ENCODE peak calls at places on chromosomes 7 and 10, in five cellular contexts. One of them, this sample, is unnamed.

GRCh38 chr7:107471292-107472070 is 1.6 kb downstream of the GPR22 start:
- DNase-seq in effector memory CD4-positive, alpha-beta T cell: no peak
- DNase-seq in CD8-positive, alpha-beta memory T cell: no peak
- DNase-seq in hepatocyte: no peak
- DNase-seq in HCT116: no peak
- DNase-seq in this sample: no peak

GRCh38 chr10:17980796-17981195 is 29.1 kb downstream of the SLC39A12 start:
- DNase-seq in hepatocyte: no peak
- DNase-seq in HCT116: no peak
- DNase-seq in effector memory CD4-positive, alpha-beta T cell: no peak
- DNase-seq in CD8-positive, alpha-beta memory T cell: no peak
- DNase-seq in this sample: no peak

GRCh38 chr7:51344406-51344805 is 27.8 kb upstream of the COBL start:
- DNase-seq in effector memory CD4-positive, alpha-beta T cell: no peak
- DNase-seq in CD8-positive, alpha-beta memory T cell: no peak
- DNase-seq in hepatocyte: peak; percentile 69
- DNase-seq in HCT116: no peak
- DNase-seq in this sample: no peak

GRCh38 chr7:76358053-76358477 is 726 bp downstream of the YWHAG start:
- DNase-seq in CD8-positive, alpha-beta memory T cell: peak; percentile 26
- DNase-seq in effector memory CD4-positive, alpha-beta T cell: peak; percentile 11
- DNase-seq in hepatocyte: peak; percentile 79
- DNase-seq in HCT116: no peak
- DNase-seq in this sample: peak; percentile 72

GRCh38 chr7:50656141-50656895 is 91.1 kb upstream of the DDC start:
- DNase-seq in hepatocyte: no peak
- DNase-seq in effector memory CD4-positive, alpha-beta T cell: no peak
- DNase-seq in HCT116: no peak
- DNase-seq in CD8-positive, alpha-beta memory T cell: no peak
- DNase-seq in this sample: no peak

GRCh38 chr7:74498996-74499834 is 45.5 kb downstream of the GTF2IRD1 start:
- DNase-seq in effector memory CD4-positive, alpha-beta T cell: no peak
- DNase-seq in hepatocyte: no peak
- DNase-seq in HCT116: no peak
- DNase-seq in CD8-positive, alpha-beta memory T cell: no peak
- DNase-seq in this sample: no peak

GRCh38 chr7:51457079-51457478 is 140.5 kb upstream of the COBL start:
- DNase-seq in CD8-positive, alpha-beta memory T cell: no peak
- DNase-seq in effector memory CD4-positive, alpha-beta T cell: no peak
- DNase-seq in HCT116: no peak
- DNase-seq in hepatocyte: no peak
- DNase-seq in this sample: no peak

GRCh38 chr7:131889572-131890150 is 333.2 kb upstream of the PODXL start:
- DNase-seq in CD8-positive, alpha-beta memory T cell: no peak
- DNase-seq in effector memory CD4-positive, alpha-beta T cell: no peak
- DNase-seq in hepatocyte: no peak
- DNase-seq in HCT116: no peak
- DNase-seq in this sample: no peak

GRCh38 chr10:101444058-101444457 is 90.1 kb downstream of the BTRC start:
- DNase-seq in hepatocyte: no peak
- DNase-seq in effector memory CD4-positive, alpha-beta T cell: no peak
- DNase-seq in CD8-positive, alpha-beta memory T cell: no peak
- DNase-seq in HCT116: no peak
- DNase-seq in this sample: no peak

GRCh38 chr7:102138676-102139075 is 148.0 kb upstream of the SH2B2 start:
- DNase-seq in HCT116: no peak
- DNase-seq in CD8-positive, alpha-beta memory T cell: no peak
- DNase-seq in effector memory CD4-positive, alpha-beta T cell: no peak
- DNase-seq in hepatocyte: no peak
- DNase-seq in this sample: no peak

GRCh38 chr10:1732501-1733123 is 4.7 kb downstream of the ADARB2 start:
- DNase-seq in effector memory CD4-positive, alpha-beta T cell: no peak
- DNase-seq in HCT116: no peak
- DNase-seq in hepatocyte: no peak
- DNase-seq in CD8-positive, alpha-beta memory T cell: no peak
- DNase-seq in this sample: no peak

GRCh38 chr10:74746813-74747212 is 79.6 kb upstream of the KAT6B start:
- DNase-seq in hepatocyte: no peak
- DNase-seq in HCT116: no peak
- DNase-seq in CD8-positive, alpha-beta memory T cell: no peak
- DNase-seq in effector memory CD4-positive, alpha-beta T cell: no peak
- DNase-seq in this sample: no peak

GRCh38 chr10:49518982-49519578 is 19.8 kb downstream of the ERCC6 start:
- DNase-seq in effector memory CD4-positive, alpha-beta T cell: no peak
- DNase-seq in CD8-positive, alpha-beta memory T cell: no peak
- DNase-seq in hepatocyte: peak; percentile 59
- DNase-seq in HCT116: peak; percentile 32
- DNase-seq in this sample: peak; percentile 41

GRCh38 chr10:62681211-62681940 is 123.1 kb upstream of the ADO start:
- DNase-seq in HCT116: no peak
- DNase-seq in CD8-positive, alpha-beta memory T cell: peak; percentile 59
- DNase-seq in hepatocyte: peak; percentile 42
- DNase-seq in effector memory CD4-positive, alpha-beta T cell: peak; percentile 73
- DNase-seq in this sample: no peak

GRCh38 chr10:86019141-86019540 is 347.5 kb downstream of the GRID1 start:
- DNase-seq in CD8-positive, alpha-beta memory T cell: no peak
- DNase-seq in HCT116: no peak
- DNase-seq in effector memory CD4-positive, alpha-beta T cell: no peak
- DNase-seq in hepatocyte: no peak
- DNase-seq in this sample: no peak

GRCh38 chr7:135390829-135391228 is 119.1 kb downstream of the CNOT4 start:
- DNase-seq in effector memory CD4-positive, alpha-beta T cell: no peak
- DNase-seq in HCT116: no peak
- DNase-seq in hepatocyte: no peak
- DNase-seq in CD8-positive, alpha-beta memory T cell: no peak
- DNase-seq in this sample: no peak

GRCh38 chr10:31758495-31758894 is 170.1 kb downstream of the ARHGAP12 start:
- DNase-seq in CD8-positive, alpha-beta memory T cell: no peak
- DNase-seq in HCT116: no peak
- DNase-seq in effector memory CD4-positive, alpha-beta T cell: no peak
- DNase-seq in hepatocyte: peak; percentile 22
- DNase-seq in this sample: no peak

GRCh38 chr10:22893776-22894175 is 34.1 kb upstream of the ARMC3 start:
- DNase-seq in CD8-positive, alpha-beta memory T cell: no peak
- DNase-seq in HCT116: no peak
- DNase-seq in hepatocyte: peak; percentile 55
- DNase-seq in effector memory CD4-positive, alpha-beta T cell: no peak
- DNase-seq in this sample: no peak

DNA sequence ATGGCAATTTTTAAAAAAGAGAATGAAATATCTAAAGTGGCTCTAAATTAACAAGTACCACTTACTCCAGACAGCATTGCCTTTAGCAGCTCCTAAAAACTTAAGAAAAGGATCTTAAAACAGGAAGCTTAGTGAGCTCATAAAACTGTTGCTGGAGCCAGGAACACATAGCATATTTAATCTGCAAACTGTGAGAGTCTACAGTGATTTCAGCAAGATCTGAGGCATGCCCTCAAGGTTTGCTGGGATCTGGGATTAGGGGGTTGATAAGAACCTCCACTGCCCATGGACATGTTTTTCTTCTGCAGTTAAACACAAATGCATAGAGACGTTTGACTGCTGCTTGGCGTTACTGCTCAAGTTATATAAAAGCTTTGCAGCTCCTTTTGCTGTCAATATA is 3.8 kb downstream of the GLI3 start:
- DNase-seq in effector memory CD4-positive, alpha-beta T cell: no peak
- DNase-seq in CD8-positive, alpha-beta memory T cell: no peak
- DNase-seq in HCT116: no peak
- DNase-seq in hepatocyte: peak; percentile 44
- DNase-seq in this sample: no peak
- H3K4me1 ChIP-seq in effector memory CD4-positive, alpha-beta T cell: peaks cover 13% of the 10 kb centered on the region
- H3K4me1 ChIP-seq in CD8-positive, alpha-beta memory T cell: no peaks in the 10 kb centered on the region
- H3K4me1 ChIP-seq in HCT116: no peaks in the 10 kb centered on the region
- H3K4me1 ChIP-seq in hepatocyte: peaks cover 22% of the 10 kb centered on the region
- H3K4me1 ChIP-seq in this sample: no peaks in the 10 kb centered on the region

GRCh38 chr10:132632851-132633684 is 95.5 kb downstream of the INPP5A start:
- DNase-seq in effector memory CD4-positive, alpha-beta T cell: no peak
- DNase-seq in CD8-positive, alpha-beta memory T cell: no peak
- DNase-seq in hepatocyte: no peak
- DNase-seq in HCT116: no peak
- DNase-seq in this sample: no peak
- H3K4me1 ChIP-seq in effector memory CD4-positive, alpha-beta T cell: no peaks in the 10 kb centered on the region
- H3K4me1 ChIP-seq in CD8-positive, alpha-beta memory T cell: peaks cover 6% of the 10 kb centered on the region
- H3K4me1 ChIP-seq in hepatocyte: peaks cover 30% of the 10 kb centered on the region
- H3K4me1 ChIP-seq in HCT116: no peaks in the 10 kb centered on the region
- H3K4me1 ChIP-seq in this sample: peaks cover 1% of the 10 kb centered on the region

DNA sequence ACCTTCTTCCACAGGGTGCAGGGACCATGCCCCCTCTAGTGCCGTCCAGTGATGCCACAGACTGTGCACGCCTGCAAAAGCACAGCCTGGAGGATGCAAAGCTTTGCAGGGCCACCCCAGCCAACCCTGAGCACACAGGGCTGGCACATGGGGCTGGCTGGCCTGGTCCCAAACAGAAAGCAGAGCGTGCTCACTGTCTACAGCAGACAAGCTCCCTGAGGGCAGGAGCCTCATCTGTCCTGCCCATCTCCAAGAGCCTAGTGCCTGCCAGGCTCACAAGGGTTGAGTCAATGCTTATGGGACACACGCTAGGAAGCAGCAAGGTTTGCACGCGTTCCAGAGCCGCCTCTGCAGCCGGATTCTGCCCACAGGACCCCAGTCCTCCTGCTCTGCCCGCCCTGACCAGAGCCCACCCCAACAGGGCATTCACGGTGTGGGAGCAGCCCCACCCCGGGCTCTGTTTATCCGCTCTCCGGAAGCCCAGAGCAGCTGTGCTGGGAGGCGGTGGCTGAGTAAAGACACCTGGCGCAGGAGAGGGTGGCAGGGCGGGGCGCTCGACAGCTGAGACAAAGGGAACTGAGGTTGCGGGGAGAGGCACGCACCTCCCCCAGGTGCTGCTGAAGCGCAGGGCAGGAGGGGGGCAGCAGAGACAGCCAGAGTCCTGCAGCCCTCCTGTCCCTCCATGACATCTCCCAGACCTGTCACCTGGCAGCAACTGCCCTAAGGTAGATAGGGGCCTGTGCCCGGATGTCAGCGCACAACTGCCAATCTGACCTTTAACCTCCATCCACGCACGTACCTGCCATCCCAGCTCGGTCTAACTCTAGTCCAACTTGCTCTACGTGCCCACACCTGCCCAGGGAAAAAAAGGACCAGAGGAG is 4.3 kb downstream of the KCNH2 start:
- DNase-seq in CD8-positive, alpha-beta memory T cell: no peak
- DNase-seq in hepatocyte: no peak
- DNase-seq in HCT116: no peak
- DNase-seq in effector memory CD4-positive, alpha-beta T cell: no peak
- DNase-seq in this sample: no peak
- H3K4me1 ChIP-seq in CD8-positive, alpha-beta memory T cell: peaks cover 41% of the 10 kb centered on the region
- H3K4me1 ChIP-seq in hepatocyte: peaks cover 70% of the 10 kb centered on the region
- H3K4me1 ChIP-seq in HCT116: peaks cover 29% of the 10 kb centered on the region
- H3K4me1 ChIP-seq in effector memory CD4-positive, alpha-beta T cell: peaks cover 41% of the 10 kb centered on the region
- H3K4me1 ChIP-seq in this sample: peaks cover 49% of the 10 kb centered on the region

GRCh38 chr7:22581099-22581498 is 81.1 kb upstream of the STEAP1B start:
- DNase-seq in hepatocyte: no peak
- DNase-seq in effector memory CD4-positive, alpha-beta T cell: no peak
- DNase-seq in CD8-positive, alpha-beta memory T cell: no peak
- DNase-seq in HCT116: no peak
- DNase-seq in this sample: no peak

GRCh38 chr7:22579961-22580360 is 80.0 kb upstream of the STEAP1B start:
- DNase-seq in hepatocyte: no peak
- DNase-seq in effector memory CD4-positive, alpha-beta T cell: no peak
- DNase-seq in HCT116: no peak
- DNase-seq in CD8-positive, alpha-beta memory T cell: no peak
- DNase-seq in this sample: no peak

GRCh38 chr7:22576941-22577927 is 77.2 kb upstream of the STEAP1B start:
- DNase-seq in effector memory CD4-positive, alpha-beta T cell: no peak
- DNase-seq in hepatocyte: peak; percentile 74
- DNase-seq in HCT116: no peak
- DNase-seq in CD8-positive, alpha-beta memory T cell: no peak
- DNase-seq in this sample: no peak

GRCh38 chr7:22574756-22575517 is 74.9 kb upstream of the STEAP1B start:
- DNase-seq in effector memory CD4-positive, alpha-beta T cell: no peak
- DNase-seq in CD8-positive, alpha-beta memory T cell: no peak
- DNase-seq in hepatocyte: no peak
- DNase-seq in HCT116: no peak
- DNase-seq in this sample: no peak

GRCh38 chr7:22578048-22578770 is 78.2 kb upstream of the STEAP1B start:
- DNase-seq in effector memory CD4-positive, alpha-beta T cell: no peak
- DNase-seq in CD8-positive, alpha-beta memory T cell: no peak
- DNase-seq in hepatocyte: no peak
- DNase-seq in HCT116: no peak
- DNase-seq in this sample: no peak
- H3K4me1 ChIP-seq in effector memory CD4-positive, alpha-beta T cell: no peaks in the 10 kb centered on the region
- H3K4me1 ChIP-seq in CD8-positive, alpha-beta memory T cell: no peaks in the 10 kb centered on the region
- H3K4me1 ChIP-seq in hepatocyte: peaks cover 8% of the 10 kb centered on the region
- H3K4me1 ChIP-seq in HCT116: peaks cover 4% of the 10 kb centered on the region
- H3K4me1 ChIP-seq in this sample: no peaks in the 10 kb centered on the region

GRCh38 chr7:7653140-7653539 is 12.6 kb downstream of the UMAD1 start:
- DNase-seq in hepatocyte: no peak
- DNase-seq in CD8-positive, alpha-beta memory T cell: no peak
- DNase-seq in effector memory CD4-positive, alpha-beta T cell: no peak
- DNase-seq in HCT116: no peak
- DNase-seq in this sample: no peak
- H3K4me1 ChIP-seq in hepatocyte: no peaks in the 10 kb centered on the region
- H3K4me1 ChIP-seq in CD8-positive, alpha-beta memory T cell: peaks cover 9% of the 10 kb centered on the region
- H3K4me1 ChIP-seq in effector memory CD4-positive, alpha-beta T cell: no peaks in the 10 kb centered on the region
- H3K4me1 ChIP-seq in HCT116: no peaks in the 10 kb centered on the region
- H3K4me1 ChIP-seq in this sample: peaks cover 5% of the 10 kb centered on the region

GRCh38 chr10:125113661-125114388 is 46.5 kb downstream of the CTBP2 start:
- DNase-seq in hepatocyte: no peak
- DNase-seq in effector memory CD4-positive, alpha-beta T cell: no peak
- DNase-seq in HCT116: no peak
- DNase-seq in CD8-positive, alpha-beta memory T cell: no peak
- DNase-seq in this sample: no peak

GRCh38 chr10:125116041-125116649 is 44.2 kb downstream of the CTBP2 start:
- DNase-seq in effector memory CD4-positive, alpha-beta T cell: no peak
- DNase-seq in hepatocyte: no peak
- DNase-seq in CD8-positive, alpha-beta memory T cell: no peak
- DNase-seq in HCT116: no peak
- DNase-seq in this sample: no peak

GRCh38 chr10:125116652-125117310 is 43.6 kb downstream of the CTBP2 start:
- DNase-seq in hepatocyte: no peak
- DNase-seq in effector memory CD4-positive, alpha-beta T cell: no peak
- DNase-seq in HCT116: no peak
- DNase-seq in CD8-positive, alpha-beta memory T cell: no peak
- DNase-seq in this sample: no peak

GRCh38 chr10:125114761-125115391 is 45.5 kb downstream of the CTBP2 start:
- DNase-seq in effector memory CD4-positive, alpha-beta T cell: no peak
- DNase-seq in hepatocyte: no peak
- DNase-seq in HCT116: no peak
- DNase-seq in CD8-positive, alpha-beta memory T cell: no peak
- DNase-seq in this sample: no peak

DNA sequence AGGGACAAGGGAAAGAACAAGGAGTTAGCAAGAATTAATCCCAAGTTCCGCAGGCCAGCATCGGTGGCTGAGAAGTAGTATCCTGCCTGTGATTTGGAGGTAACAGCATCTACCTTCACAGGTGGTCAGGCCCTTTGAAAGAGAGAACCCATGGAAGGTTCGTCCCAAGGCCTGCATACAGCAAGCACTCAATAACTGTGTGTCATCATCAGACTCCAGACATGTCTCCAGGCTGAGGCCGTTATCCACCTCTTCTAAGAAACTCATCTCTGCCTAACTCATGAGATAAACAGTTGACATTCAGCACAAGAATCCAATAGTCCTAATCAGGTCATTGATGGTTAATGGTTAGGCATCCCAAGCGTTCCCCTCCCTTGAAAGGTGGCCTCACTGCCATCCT is 45.0 kb downstream of the CTBP2 start:
- DNase-seq in CD8-positive, alpha-beta memory T cell: no peak
- DNase-seq in HCT116: no peak
- DNase-seq in hepatocyte: no peak
- DNase-seq in effector memory CD4-positive, alpha-beta T cell: no peak
- DNase-seq in this sample: no peak
- H3K4me1 ChIP-seq in CD8-positive, alpha-beta memory T cell: no peaks in the 10 kb centered on the region
- H3K4me1 ChIP-seq in HCT116: peaks cover 9% of the 10 kb centered on the region
- H3K4me1 ChIP-seq in hepatocyte: peaks cover 35% of the 10 kb centered on the region
- H3K4me1 ChIP-seq in effector memory CD4-positive, alpha-beta T cell: no peaks in the 10 kb centered on the region
- H3K4me1 ChIP-seq in this sample: no peaks in the 10 kb centered on the region